ENCODE peak calls at places on chromosomes 11 and 22, in four cellular contexts. M is CD4-positive, alpha-beta T cell; F is AG10803; Y is cardiac muscle cell. X is an unnamed sample.

GRCh38 chr11:121716060-121716459 is 263.3 kb upstream of the SORL1-AS1 start:
- DNase-seq in M (no peak), F (peak), Y (peak), X (no peak)

GRCh38 chr11:15234796-15235195 is 120.1 kb downstream of the INSC start:
- DNase-seq in M (no peak), F (no peak), Y (no peak), X (no peak)

GRCh38 chr11:122791836-122792235 is 46.5 kb upstream of the CRTAM start:
- DNase-seq in M (no peak), F (peak), Y (peak), X (no peak)

GRCh38 chr11:129691154-129691553 is 124.5 kb upstream of the TMEM45B start:
- DNase-seq in M (no peak), F (no peak), Y (no peak), X (no peak)

GRCh38 chr11:117677729-117678310 is 119.2 kb downstream of the DSCAML1 start:
- DNase-seq in M (no peak), F (no peak), Y (no peak), X (no peak)

GRCh38 chr11:31005202-31005601 is 364.3 kb downstream of the DCDC1 start:
- DNase-seq in M (no peak), F (no peak), Y (no peak), X (no peak)

GRCh38 chr11:68181719-68182451 is 31.2 kb downstream of the KMT5B start:
- DNase-seq in M (no peak), F (peak), Y (no peak), X (no peak)

GRCh38 chr11:123304828-123305530 is 109.9 kb upstream of the CLMP start:
- DNase-seq in M (no peak), F (no peak), Y (no peak), X (no peak)

GRCh38 chr11:46912526-46913150 is 5.7 kb downstream of the LRP4 start:
- DNase-seq in M (no peak), F (no peak), Y (no peak), X (no peak)

GRCh38 chr11:107859459-107860239 is 1.1 kb upstream of the SLC35F2 start:
- DNase-seq in M (peak), F (peak), Y (peak), X (no peak)

GRCh38 chr11:70660059-70660888 is 261.9 kb downstream of the CTTN start:
- DNase-seq in M (no peak), F (no peak), Y (no peak), X (no peak)

GRCh38 chr22:44930016-44930710 is 79.6 kb downstream of the PHF21B start:
- DNase-seq in M (no peak), F (no peak), Y (no peak), X (no peak)

GRCh38 chr11:14500181-14500651 is 605 bp upstream of the COPB1 start:
- DNase-seq in M (peak), F (peak), Y (peak), X (no peak)

GRCh38 chr11:112841719-112842118 is 119.5 kb upstream of the NCAM1 start:
- DNase-seq in M (no peak), F (no peak), Y (no peak), X (no peak)

GRCh38 chr11:35784699-35785098 is 122.1 kb downstream of the TRIM44 start:
- DNase-seq in M (no peak), F (no peak), Y (no peak), X (no peak)

GRCh38 chr11:107565219-107565937 is at the start of gene ALKBH8:
- DNase-seq in M (peak), F (peak), Y (peak), X (peak)

GRCh38 chr11:119144825-119145476 is 3.9 kb upstream of the ABCG4 start:
- DNase-seq in M (peak), F (peak), Y (peak), X (no peak)

GRCh38 chr11:126494831-126495230 is 139.3 kb downstream of the ST3GAL4 start:
- DNase-seq in M (no peak), F (no peak), Y (no peak), X (no peak)

GRCh38 chr22:37015587-37015878 is 3.7 kb downstream of the TST start:
- DNase-seq in M (no peak), F (no peak), Y (no peak), X (no peak)

GRCh38 chr11:61750631-61751273 is 1.7 kb upstream of the MYRF start:
- DNase-seq in M (no peak), F (no peak), Y (no peak), X (no peak)

GRCh38 chr22:24423519-24424000 is 3.8 kb upstream of the ADORA2A start:
- DNase-seq in M (peak), F (no peak), Y (peak), X (peak)

GRCh38 chr11:12287374-12288211 is 89.8 kb upstream of the PARVA start:
- DNase-seq in M (no peak), F (peak), Y (peak), X (no peak)

GRCh38 chr22:28440517-28441366 is 238.9 kb downstream of the TTC28 start:
- DNase-seq in M (no peak), F (peak), Y (peak), X (no peak)

GRCh38 chr11:131033151-131033651 is 116.9 kb upstream of the SNX19 start:
- DNase-seq in M (no peak), F (peak), Y (peak), X (no peak)

GRCh38 chr11:113385749-113386148 is 1.8 kb upstream of the ANKK1 start:
- DNase-seq in M (no peak), F (no peak), Y (no peak), X (no peak)

GRCh38 chr11:75350743-75351540 is 519 bp downstream of the ARRB1 start:
- DNase-seq in M (peak), F (peak), Y (peak), X (no peak)

GRCh38 chr11:114290503-114291239 is 5.5 kb upstream of the NNMT start:
- DNase-seq in M (no peak), F (peak), Y (no peak), X (no peak)

GRCh38 chr11:134564472-134565200 is 152.6 kb upstream of the B3GAT1 start:
- DNase-seq in M (no peak), F (no peak), Y (no peak), X (no peak)

GRCh38 chr11:126830216-126830615 is 170.4 kb downstream of the KIRREL3 start:
- DNase-seq in M (no peak), F (peak), Y (no peak), X (no peak)

GRCh38 chr11:100753144-100753543 is 66.1 kb downstream of the ARHGAP42 start:
- DNase-seq in M (no peak), F (no peak), Y (no peak), X (no peak)

GRCh38 chr11:116808262-116809175 is 14.6 kb downstream of the APOA4 start:
- DNase-seq in M (no peak), F (peak), Y (peak), X (no peak)

GRCh38 chr11:34899633-34900016 is 16.6 kb downstream of the APIP start:
- DNase-seq in M (no peak), F (no peak), Y (peak), X (no peak)

GRCh38 chr11:48043111-48043997 is 63.0 kb downstream of the PTPRJ start:
- DNase-seq in M (no peak), F (no peak), Y (no peak), X (no peak)

GRCh38 chr22:27397948-27398330 is 403.6 kb downstream of the MN1 start:
- DNase-seq in M (no peak), F (peak), Y (peak), X (no peak)

GRCh38 chr22:46752286-46752685 is 10.2 kb upstream of the TBC1D22A start:
- DNase-seq in M (no peak), F (no peak), Y (no peak), X (no peak)

GRCh38 chr11:74896311-74896710 is 52.6 kb downstream of the XRRA1 start:
- DNase-seq in M (no peak), F (no peak), Y (no peak), X (no peak)

GRCh38 chr22:21697866-21698265 is 32.1 kb downstream of the PPIL2 start:
- DNase-seq in M (no peak), F (peak), Y (no peak), X (no peak)

GRCh38 chr22:42388130-42388797 is 43.9 kb downstream of the NFAM1 start:
- DNase-seq in M (no peak), F (no peak), Y (peak), X (no peak)

GRCh38 chr11:32852142-32852541 is 22.4 kb downstream of the PRRG4 start:
- DNase-seq in M (no peak), F (peak), Y (peak), X (no peak)

GRCh38 chr22:18970180-18970947 is 34.3 kb upstream of the PRODH start:
- DNase-seq in M (no peak), F (no peak), Y (peak), X (no peak)
- TF ChIP-seq CTCF in M (no peak), F (no peak), Y (no peak), X (peak)

GRCh38 chr22:30435674-30436126 is 10.1 kb downstream of the MTFP1 start:
- DNase-seq in M (peak), F (no peak), Y (no peak), X (no peak)
- TF ChIP-seq CTCF in M (peak), F (no peak), Y (no peak), X (no peak)

DNA sequence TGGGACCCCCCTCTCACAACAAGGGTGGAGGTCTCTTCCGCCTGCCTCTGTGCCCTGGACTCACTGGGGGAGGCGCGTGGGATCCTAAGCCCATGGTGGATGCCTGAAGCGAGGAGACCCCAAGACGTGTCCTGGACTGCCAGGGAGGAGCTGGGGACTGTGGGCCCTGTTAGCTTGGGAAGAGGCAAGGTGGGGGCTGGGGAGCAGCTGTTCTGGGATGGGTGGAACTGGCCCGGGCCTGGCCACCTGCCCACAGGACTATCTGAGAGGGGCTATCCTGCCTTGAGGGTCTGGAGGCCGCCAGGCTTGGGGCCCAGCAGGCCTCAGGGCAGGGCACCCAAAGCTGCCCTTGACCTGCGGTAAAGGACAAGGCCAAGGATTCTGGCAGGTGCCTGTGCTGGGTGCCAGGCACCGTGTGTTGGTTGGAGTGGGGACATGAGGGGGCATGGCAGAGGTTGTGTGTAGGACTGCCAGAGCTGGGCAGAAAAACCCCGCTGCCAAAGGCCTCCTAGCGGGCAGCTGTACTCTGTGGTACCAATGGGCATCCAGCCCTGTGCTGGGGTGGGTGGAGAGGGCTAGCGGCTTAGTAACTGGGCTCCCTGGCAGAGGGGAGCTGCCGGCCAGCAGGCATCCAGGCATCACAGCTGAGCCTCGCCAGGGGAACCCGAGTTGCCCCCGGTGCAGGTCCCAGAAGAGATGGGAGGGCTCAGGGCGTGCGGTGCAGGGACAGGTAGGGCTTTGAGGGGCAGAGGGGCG is 670 bp downstream of the LSP1 start:
- DNase-seq in M (no peak), F (no peak), Y (no peak), X (no peak)
- TF ChIP-seq CTCF in M (no peak), F (no peak), Y (no peak), X (no peak)

DNA sequence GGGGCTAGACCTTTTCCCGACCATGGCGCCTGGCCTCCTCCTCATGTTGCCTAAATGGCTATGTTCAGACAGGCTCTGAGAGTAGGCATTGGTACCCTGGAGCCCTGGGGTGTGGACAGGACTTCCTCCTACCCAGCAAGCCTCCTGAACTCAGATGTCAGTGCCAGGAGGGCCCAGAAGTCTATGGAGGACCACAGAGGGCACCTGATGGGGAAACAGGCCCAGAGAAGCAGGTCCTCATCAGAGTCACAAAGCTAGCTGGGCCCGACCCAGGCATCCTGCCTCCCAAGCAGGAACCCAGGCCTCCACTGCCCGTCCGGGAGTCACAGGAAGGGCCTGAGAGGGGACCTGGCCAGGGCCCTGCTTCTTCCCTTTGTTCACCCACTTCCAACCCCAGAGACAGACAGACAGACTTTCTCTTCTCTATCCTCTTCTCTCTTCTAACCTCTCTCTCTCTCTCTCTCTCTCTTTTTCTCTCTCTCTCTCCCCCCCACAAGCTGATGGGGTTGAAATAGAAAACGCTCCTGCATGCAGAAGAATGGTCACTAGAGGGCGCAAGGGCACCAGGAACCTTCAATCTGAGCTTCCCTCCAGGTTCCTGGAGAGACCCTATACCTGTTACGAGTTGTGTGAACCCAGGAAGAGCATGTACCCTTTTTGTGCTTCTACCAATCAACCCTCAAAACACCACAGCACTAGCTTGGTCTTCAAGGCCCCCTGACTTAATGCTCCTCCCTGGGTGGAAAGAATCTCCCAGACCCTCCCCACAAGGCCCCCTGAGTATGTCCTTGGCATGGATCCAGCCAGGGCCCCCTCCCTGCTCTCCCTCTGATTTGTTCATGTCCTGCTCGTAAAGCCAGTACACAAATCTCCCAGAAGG is 27.1 kb downstream of the ARAP1 start:
- DNase-seq in M (peak), F (peak), Y (peak), X (peak)
- TF ChIP-seq CTCF in M (peak), F (peak), Y (peak), X (peak)

GRCh38 chr11:19735512-19735911 is 22.9 kb downstream of the NAV2 start:
- DNase-seq in M (no peak), F (peak), Y (peak), X (no peak)
- TF ChIP-seq CTCF in M (no peak), F (peak), Y (peak), X (no peak)

DNA sequence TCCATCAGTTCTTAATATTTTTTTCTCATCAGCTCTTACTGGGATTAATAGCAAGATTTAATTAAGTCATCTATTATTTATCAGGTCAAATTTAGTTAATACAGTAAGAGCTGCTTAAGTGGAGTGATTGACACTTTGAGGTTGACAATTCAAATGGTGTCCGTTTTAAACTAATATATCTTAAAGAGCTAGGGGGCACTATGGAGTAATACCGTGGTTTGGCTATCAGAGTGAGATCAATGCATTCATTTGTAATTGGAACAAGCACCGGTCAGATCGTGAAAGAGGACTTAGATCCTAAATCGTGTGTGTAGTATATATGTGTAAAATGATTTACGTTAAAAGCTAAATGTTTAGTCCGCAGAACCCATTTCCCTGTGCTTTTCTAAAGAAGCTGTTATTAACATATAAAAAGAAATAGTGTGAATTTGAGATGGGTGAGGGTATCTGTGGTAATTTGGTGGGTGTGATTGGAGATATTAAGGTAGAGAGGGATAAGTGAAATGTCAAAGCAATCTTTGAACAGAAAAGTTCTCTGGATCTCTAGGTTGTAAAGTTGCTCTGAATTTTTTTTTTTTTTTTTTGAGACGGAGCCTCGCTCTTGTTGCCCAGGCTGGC is 2.3 kb downstream of the SIK2 start:
- DNase-seq in M (no peak), F (peak), Y (peak), X (no peak)
- TF ChIP-seq CTCF in M (peak), F (peak), Y (peak), X (peak)

DNA sequence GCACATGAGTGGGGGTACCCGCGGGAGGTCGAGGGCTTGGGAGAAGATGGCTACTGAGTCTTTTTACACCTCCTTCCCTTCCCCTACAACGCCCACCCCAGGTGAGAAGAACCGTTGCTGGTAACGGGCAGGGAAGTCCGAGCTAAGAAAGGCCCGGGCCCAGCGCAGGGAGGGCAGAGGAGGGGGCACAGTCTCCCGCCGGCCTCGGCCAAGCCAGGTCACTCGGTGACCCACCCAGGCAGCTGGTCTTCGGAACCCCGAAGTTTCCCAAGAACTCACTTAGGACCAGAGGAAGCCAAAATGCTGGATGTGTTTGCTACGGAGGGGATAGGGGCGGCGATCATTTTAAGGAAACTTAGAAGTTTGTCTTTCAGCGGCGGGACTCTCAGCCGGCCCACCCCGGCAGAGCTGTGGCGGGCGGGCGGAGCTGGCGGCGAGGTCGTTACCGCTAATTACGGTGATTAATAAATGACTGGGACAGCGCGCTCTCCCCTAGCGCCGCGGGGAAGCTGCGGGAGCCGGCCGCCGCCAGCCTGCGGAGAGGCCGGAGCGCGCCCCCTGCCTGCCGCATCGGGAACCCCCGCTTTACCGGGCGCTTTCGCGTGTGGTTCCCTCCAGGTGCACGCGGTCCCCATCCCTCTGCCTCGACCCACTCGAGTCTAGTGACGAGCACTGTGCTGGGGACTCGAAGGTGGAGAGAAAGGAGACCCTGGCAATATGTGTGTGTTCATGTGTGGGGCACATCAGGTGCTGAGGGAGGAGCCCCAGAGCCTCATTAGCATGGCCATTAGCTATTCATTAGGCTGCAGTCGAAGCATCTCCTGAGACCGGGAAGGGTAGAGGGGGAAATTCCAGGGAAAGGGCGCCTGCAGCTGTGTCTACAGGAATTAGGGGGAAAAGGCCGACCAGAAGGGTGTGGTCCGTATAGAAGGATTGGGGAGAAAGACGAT is 945 bp downstream of the ROBO3 start:
- DNase-seq in M (peak), F (peak), Y (peak), X (no peak)
- TF ChIP-seq CTCF in M (peak), F (peak), Y (peak), X (peak)

DNA sequence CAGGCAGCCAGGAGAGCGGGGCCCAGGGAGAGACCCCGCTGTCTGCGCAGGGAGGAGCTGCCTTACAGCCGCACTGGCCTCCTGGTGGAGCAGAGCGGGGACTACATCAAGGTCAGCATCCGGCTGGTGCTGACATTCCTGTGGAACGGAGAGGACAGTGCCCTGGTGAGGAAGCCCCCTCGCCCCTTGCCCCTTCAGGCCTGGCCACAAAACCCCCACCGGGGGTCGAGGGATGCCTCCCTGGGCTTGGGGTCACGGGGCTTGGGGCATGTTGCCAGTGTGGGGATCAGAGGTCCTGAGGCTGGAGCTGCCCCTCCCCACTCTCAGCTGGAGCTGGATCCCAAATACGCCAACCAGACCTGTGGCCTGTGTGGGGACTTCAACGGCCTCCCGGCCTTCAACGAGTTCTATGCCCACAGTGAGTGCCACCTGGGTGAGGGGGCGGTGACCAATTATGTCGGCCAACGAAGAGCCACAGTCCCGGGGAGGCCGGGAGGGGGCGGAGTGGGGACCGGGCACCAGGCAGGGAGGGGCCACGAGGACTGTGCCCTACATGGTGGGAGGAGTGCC is 4.2 kb downstream of the MUC5B start:
- DNase-seq in M (no peak), F (no peak), Y (no peak), X (no peak)
- TF ChIP-seq CTCF in M (no peak), F (no peak), Y (peak), X (peak)

GRCh38 chr22:31096637-31097274 is 10.6 kb downstream of the SELENOM start:
- DNase-seq in M (no peak), F (no peak), Y (no peak), X (no peak)
- TF ChIP-seq CTCF in M (no peak), F (no peak), Y (no peak), X (no peak)

X was measured in mesothelial cell of epicardium.